ENCODE peak calls at places on chromosomes 3 and 15, in four cellular contexts. One of them, this sample, is unnamed.

GRCh38 chr3:177284383-177284881 is 87.2 kb upstream of the TBL1XR1 start:
- DNase-seq in tibial nerve: no peak
- DNase-seq in HCT116: peak; percentile 71
- DNase-seq in mammary epithelial cell: no peak
- DNase-seq in this sample: no peak

GRCh38 chr3:23202921-23203650 is at the start of gene UBE2E2:
- DNase-seq in mammary epithelial cell: peak; percentile 62
- DNase-seq in tibial nerve: peak; percentile 41
- DNase-seq in HCT116: no peak
- DNase-seq in this sample: peak; percentile 98

GRCh38 chr3:81465510-81465909 is 295.9 kb downstream of the GBE1 start:
- DNase-seq in tibial nerve: no peak
- DNase-seq in mammary epithelial cell: no peak
- DNase-seq in HCT116: no peak
- DNase-seq in this sample: no peak

GRCh38 chr3:89434621-89435380 is 327.4 kb downstream of the EPHA3 start:
- DNase-seq in HCT116: no peak
- DNase-seq in mammary epithelial cell: no peak
- DNase-seq in tibial nerve: no peak
- DNase-seq in this sample: no peak

GRCh38 chr15:101042320-101042719 is 123.2 kb downstream of the LRRK1 start:
- DNase-seq in mammary epithelial cell: no peak
- DNase-seq in tibial nerve: no peak
- DNase-seq in HCT116: no peak
- DNase-seq in this sample: no peak

GRCh38 chr15:67178569-67179210 is 75.8 kb downstream of the AAGAB start:
- DNase-seq in tibial nerve: no peak
- DNase-seq in HCT116: no peak
- DNase-seq in mammary epithelial cell: peak; percentile 84
- DNase-seq in this sample: peak; percentile 97

GRCh38 chr15:61832223-61832622 is 228.0 kb downstream of the VPS13C start:
- DNase-seq in mammary epithelial cell: no peak
- DNase-seq in HCT116: no peak
- DNase-seq in tibial nerve: no peak
- DNase-seq in this sample: no peak

GRCh38 chr3:119643528-119643927 is 16.9 kb downstream of the POPDC2 start:
- DNase-seq in mammary epithelial cell: peak; percentile 84
- DNase-seq in HCT116: peak; percentile 41
- DNase-seq in tibial nerve: no peak
- DNase-seq in this sample: peak; percentile 91

GRCh38 chr3:195259146-195259563 is 11.8 kb downstream of the XXYLT1 start:
- DNase-seq in tibial nerve: no peak
- DNase-seq in HCT116: no peak
- DNase-seq in mammary epithelial cell: peak; percentile 37
- DNase-seq in this sample: peak; percentile 94

GRCh38 chr15:73504885-73505284 is 61.9 kb downstream of the REC114 start:
- DNase-seq in mammary epithelial cell: no peak
- DNase-seq in tibial nerve: no peak
- DNase-seq in HCT116: no peak
- DNase-seq in this sample: no peak

GRCh38 chr15:47803767-47804166 is 86.5 kb downstream of the SEMA6D start:
- DNase-seq in tibial nerve: no peak
- DNase-seq in HCT116: no peak
- DNase-seq in mammary epithelial cell: peak; percentile 65
- DNase-seq in this sample: no peak

GRCh38 chr3:192747746-192748145 is 20.4 kb upstream of the FGF12 start:
- DNase-seq in mammary epithelial cell: no peak
- DNase-seq in tibial nerve: no peak
- DNase-seq in HCT116: no peak
- DNase-seq in this sample: no peak

GRCh38 chr3:157122116-157122515 is 37.8 kb downstream of the CCNL1 start:
- DNase-seq in mammary epithelial cell: peak; percentile 96
- DNase-seq in tibial nerve: no peak
- DNase-seq in HCT116: peak; percentile 69
- DNase-seq in this sample: peak; percentile 57

GRCh38 chr3:104873331-104873730 is 493.4 kb upstream of the ALCAM start:
- DNase-seq in mammary epithelial cell: no peak
- DNase-seq in tibial nerve: no peak
- DNase-seq in HCT116: no peak
- DNase-seq in this sample: peak; percentile 51

GRCh38 chr3:72769758-72770540 is 78.3 kb downstream of the SHQ1 start:
- DNase-seq in mammary epithelial cell: no peak
- DNase-seq in HCT116: no peak
- DNase-seq in tibial nerve: no peak
- DNase-seq in this sample: no peak

GRCh38 chr3:44117736-44118135 is 124.0 kb upstream of the TOPAZ1 start:
- DNase-seq in tibial nerve: no peak
- DNase-seq in mammary epithelial cell: no peak
- DNase-seq in HCT116: no peak
- DNase-seq in this sample: no peak

GRCh38 chr3:15899438-15899837 is 101.7 kb upstream of the ANKRD28 start:
- DNase-seq in HCT116: peak; percentile 40
- DNase-seq in mammary epithelial cell: peak; percentile 8
- DNase-seq in tibial nerve: no peak
- DNase-seq in this sample: peak; percentile 84

GRCh38 chr3:152773633-152774032 is 61.3 kb upstream of the P2RY1 start:
- DNase-seq in tibial nerve: no peak
- DNase-seq in mammary epithelial cell: no peak
- DNase-seq in HCT116: no peak
- DNase-seq in this sample: no peak

GRCh38 chr15:65041787-65042186 is 3.4 kb upstream of the SLC51B start:
- DNase-seq in mammary epithelial cell: no peak
- DNase-seq in HCT116: no peak
- DNase-seq in tibial nerve: no peak
- DNase-seq in this sample: peak; percentile 15

GRCh38 chr3:188796122-188796631 is 375.6 kb upstream of the TPRG1 start:
- DNase-seq in HCT116: no peak
- DNase-seq in tibial nerve: no peak
- DNase-seq in mammary epithelial cell: peak; percentile 80
- DNase-seq in this sample: peak; percentile 83

GRCh38 chr3:87509401-87509800 is 233.0 kb upstream of the POU1F1 start:
- DNase-seq in tibial nerve: no peak
- DNase-seq in HCT116: no peak
- DNase-seq in mammary epithelial cell: no peak
- DNase-seq in this sample: no peak

GRCh38 chr3:108093616-108094015 is 2.8 kb upstream of the CD47 start:
- DNase-seq in HCT116: no peak
- DNase-seq in tibial nerve: no peak
- DNase-seq in mammary epithelial cell: no peak
- DNase-seq in this sample: no peak

GRCh38 chr3:153315781-153316180 is 153.8 kb downstream of the RAP2B start:
- DNase-seq in mammary epithelial cell: no peak
- DNase-seq in tibial nerve: no peak
- DNase-seq in HCT116: no peak
- DNase-seq in this sample: peak; percentile 90

GRCh38 chr3:187909871-187910270 is 164.6 kb upstream of the BCL6 start:
- DNase-seq in mammary epithelial cell: no peak
- DNase-seq in HCT116: no peak
- DNase-seq in tibial nerve: no peak
- DNase-seq in this sample: no peak

GRCh38 chr15:90315276-90315982 is 36.7 kb upstream of the ZNF774 start:
- DNase-seq in mammary epithelial cell: peak; percentile 48
- DNase-seq in HCT116: no peak
- DNase-seq in tibial nerve: peak; percentile 27
- DNase-seq in this sample: peak; percentile 63

GRCh38 chr15:90320885-90321278 is 31.2 kb upstream of the ZNF774 start:
- DNase-seq in mammary epithelial cell: no peak
- DNase-seq in HCT116: no peak
- DNase-seq in tibial nerve: no peak
- DNase-seq in this sample: no peak

GRCh38 chr15:90318591-90318990 is 33.5 kb upstream of the ZNF774 start:
- DNase-seq in tibial nerve: no peak
- DNase-seq in mammary epithelial cell: no peak
- DNase-seq in HCT116: no peak
- DNase-seq in this sample: no peak

GRCh38 chr15:90320062-90320884 is 31.8 kb upstream of the ZNF774 start:
- DNase-seq in mammary epithelial cell: peak; percentile 88
- DNase-seq in HCT116: peak; percentile 81
- DNase-seq in tibial nerve: peak; percentile 43
- DNase-seq in this sample: peak; percentile 89

GRCh38 chr15:90316139-90316538 is 35.9 kb upstream of the ZNF774 start:
- DNase-seq in HCT116: no peak
- DNase-seq in tibial nerve: no peak
- DNase-seq in mammary epithelial cell: no peak
- DNase-seq in this sample: no peak
- H3K27ac ChIP-seq in HCT116: no peak overlapping the region
- H3K27ac ChIP-seq in tibial nerve: peak overlapping the region; percentile 65
- H3K27ac ChIP-seq in mammary epithelial cell: no peak overlapping the region
- H3K27ac ChIP-seq in this sample: peak overlapping the region; percentile 21

GRCh38 chr3:99537416-99537815 is 101.0 kb upstream of the COL8A1 start:
- DNase-seq in HCT116: no peak
- DNase-seq in mammary epithelial cell: no peak
- DNase-seq in tibial nerve: no peak
- DNase-seq in this sample: no peak
- H3K27ac ChIP-seq in HCT116: no peak overlapping the region
- H3K27ac ChIP-seq in mammary epithelial cell: no peak overlapping the region
- H3K27ac ChIP-seq in tibial nerve: peak overlapping the region; percentile 66
- H3K27ac ChIP-seq in this sample: peak overlapping the region; percentile 19

GRCh38 chr3:62095080-62095479 is 278.3 kb downstream of the FEZF2 start:
- DNase-seq in HCT116: no peak
- DNase-seq in tibial nerve: no peak
- DNase-seq in mammary epithelial cell: no peak
- DNase-seq in this sample: no peak
- H3K27ac ChIP-seq in HCT116: no peak overlapping the region
- H3K27ac ChIP-seq in tibial nerve: no peak overlapping the region
- H3K27ac ChIP-seq in mammary epithelial cell: no peak overlapping the region
- H3K27ac ChIP-seq in this sample: no peak overlapping the region

GRCh38 chr3:197355713-197356112 is 57.3 kb upstream of the DLG1 start:
- DNase-seq in HCT116: no peak
- DNase-seq in tibial nerve: no peak
- DNase-seq in mammary epithelial cell: no peak
- DNase-seq in this sample: no peak

GRCh38 chr3:197354195-197355059 is 56.0 kb upstream of the DLG1 start:
- DNase-seq in mammary epithelial cell: no peak
- DNase-seq in tibial nerve: no peak
- DNase-seq in HCT116: no peak
- DNase-seq in this sample: no peak

GRCh38 chr3:197356275-197356674 is 57.9 kb upstream of the DLG1 start:
- DNase-seq in HCT116: no peak
- DNase-seq in tibial nerve: no peak
- DNase-seq in mammary epithelial cell: no peak
- DNase-seq in this sample: no peak

GRCh38 chr3:197353867-197354180 is 55.4 kb upstream of the DLG1 start:
- DNase-seq in tibial nerve: no peak
- DNase-seq in mammary epithelial cell: no peak
- DNase-seq in HCT116: no peak
- DNase-seq in this sample: no peak

DNA sequence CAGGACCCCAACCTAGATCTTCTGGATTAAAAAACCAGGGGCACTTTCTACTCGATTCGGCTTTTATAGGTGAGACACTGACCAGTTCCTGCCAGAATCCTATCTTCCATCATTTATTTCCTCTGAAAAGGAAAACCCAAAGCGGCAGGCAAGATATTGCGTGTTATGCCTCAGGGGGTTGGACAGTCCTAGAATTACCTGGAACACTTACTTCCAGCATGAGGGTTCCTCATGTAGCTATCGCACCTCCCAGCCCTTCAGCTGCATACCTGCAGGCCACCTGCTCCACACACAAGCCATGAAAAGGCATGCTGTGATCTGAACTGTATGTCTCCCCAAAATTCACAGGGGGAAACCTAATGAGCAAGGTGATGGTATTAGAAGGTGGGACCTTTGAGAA is 58.3 kb upstream of the DLG1 start:
- DNase-seq in tibial nerve: no peak
- DNase-seq in mammary epithelial cell: no peak
- DNase-seq in HCT116: no peak
- DNase-seq in this sample: no peak
- H3K27ac ChIP-seq in tibial nerve: no peak overlapping the region
- H3K27ac ChIP-seq in mammary epithelial cell: no peak overlapping the region
- H3K27ac ChIP-seq in HCT116: no peak overlapping the region
- H3K27ac ChIP-seq in this sample: no peak overlapping the region

GRCh38 chr15:40069178-40070165 is 30.5 kb upstream of the SRP14 start:
- DNase-seq in mammary epithelial cell: peak; percentile 39
- DNase-seq in tibial nerve: peak; percentile 73
- DNase-seq in HCT116: peak; percentile 73
- DNase-seq in this sample: peak; percentile 95
- H3K27ac ChIP-seq in mammary epithelial cell: no peak overlapping the region
- H3K27ac ChIP-seq in tibial nerve: peak overlapping the region; percentile 85
- H3K27ac ChIP-seq in HCT116: no peak overlapping the region
- H3K27ac ChIP-seq in this sample: no peak overlapping the region

GRCh38 chr15:82709421-82710207 is at the start of gene AP3B2:
- DNase-seq in HCT116: no peak
- DNase-seq in mammary epithelial cell: peak; percentile 69
- DNase-seq in tibial nerve: no peak
- DNase-seq in this sample: peak; percentile 99
- H3K27ac ChIP-seq in HCT116: no peak within 1 kb of the TSS
- H3K27ac ChIP-seq in mammary epithelial cell: no peak within 1 kb of the TSS
- H3K27ac ChIP-seq in tibial nerve: peak within 1 kb of the TSS; percentile 29
- H3K27ac ChIP-seq in this sample: no peak within 1 kb of the TSS